ENCODE peak calls at places on chromosomes 2 and 18, in eight cellular contexts. L is HFFc6, H is HCT116, O is GM20000, F is mesothelial cell of epicardium, E is tibial nerve, T is HFF-Myc, Y is right atrium auricular region. V is an unnamed sample.

GRCh38 chr2:9165625-9166024 is 41.0 kb upstream of the ASAP2 start:
- DNase-seq in L (peak; percentile 23), H (peak; percentile 56), O (no peak), F (no peak), E (no peak), T (no peak), Y (peak; percentile 80), V (no peak)

GRCh38 chr18:21672868-21673267 is 31.7 kb downstream of the ABHD3 start:
- DNase-seq in L (no peak), H (peak; percentile 93), O (no peak), F (no peak), E (no peak), T (peak; percentile 24), Y (no peak), V (no peak)

GRCh38 chr2:134738150-134738865 is 19.5 kb upstream of the TMEM163 start:
- DNase-seq in L (peak; percentile 3), H (no peak), O (no peak), F (no peak), E (no peak), T (no peak), Y (no peak), V (no peak)

GRCh38 chr2:9745153-9745899 is 97.9 kb upstream of the TAF1B start:
- DNase-seq in L (no peak), H (no peak), O (no peak), F (no peak), E (no peak), T (no peak), Y (no peak), V (no peak)

GRCh38 chr2:143725425-143725824 is 596.2 kb downstream of the ARHGAP15 start:
- DNase-seq in L (no peak), H (no peak), O (no peak), F (no peak), E (no peak), T (no peak), Y (no peak), V (no peak)

GRCh38 chr18:2655954-2656236 is 369 bp downstream of the SMCHD1 start:
- DNase-seq in L (no peak), H (peak; percentile 13), O (no peak), F (no peak), E (no peak), T (no peak), Y (no peak), V (peak; percentile 33)

GRCh38 chr2:60794271-60794863 is 38.3 kb downstream of the PAPOLG start:
- DNase-seq in L (peak; percentile 12), H (no peak), O (peak; percentile 53), F (no peak), E (no peak), T (no peak), Y (no peak), V (no peak)

GRCh38 chr2:75621228-75621627 is 25.4 kb upstream of the MRPL19 start:
- DNase-seq in L (no peak), H (no peak), O (no peak), F (no peak), E (no peak), T (no peak), Y (no peak), V (no peak)

GRCh38 chr18:52227536-52227935 is 112.5 kb upstream of the DCC start:
- DNase-seq in L (no peak), H (no peak), O (no peak), F (no peak), E (no peak), T (no peak), Y (no peak), V (no peak)

GRCh38 chr2:212777020-212777491 is 238.5 kb upstream of the ERBB4 start:
- DNase-seq in L (peak; percentile 50), H (peak; percentile 6), O (peak; percentile 34), F (no peak), E (no peak), T (peak; percentile 5), Y (no peak), V (no peak)

GRCh38 chr2:96099861-96100798 is 16.2 kb downstream of the ADRA2B start:
- DNase-seq in L (no peak), H (no peak), O (no peak), F (peak; percentile 37), E (no peak), T (no peak), Y (peak; percentile 51), V (no peak)

GRCh38 chr18:78977627-78978271 is 1.9 kb upstream of the SALL3 start:
- DNase-seq in L (no peak), H (no peak), O (peak; percentile 49), F (no peak), E (no peak), T (no peak), Y (no peak), V (no peak)

GRCh38 chr18:61926532-61926931 is 33.7 kb upstream of the RNF152 start:
- DNase-seq in L (no peak), H (no peak), O (no peak), F (no peak), E (no peak), T (no peak), Y (no peak), V (no peak)

GRCh38 chr2:26648516-26648915 is 7.3 kb upstream of the CIB4 start:
- DNase-seq in L (no peak), H (no peak), O (no peak), F (peak; percentile 24), E (no peak), T (no peak), Y (no peak), V (no peak)

GRCh38 chr2:166494140-166494544 is at the start of gene SCN7A:
- DNase-seq in L (no peak), H (no peak), O (no peak), F (peak; percentile 66), E (peak; percentile 64), T (peak; percentile 6), Y (peak; percentile 72), V (no peak)

GRCh38 chr18:75377258-75377657 is 50.2 kb downstream of the SMIM21 start:
- DNase-seq in L (no peak), H (no peak), O (no peak), F (no peak), E (no peak), T (no peak), Y (no peak), V (no peak)

GRCh38 chr2:229249536-229249935 is 21.6 kb downstream of the PID1 start:
- DNase-seq in L (no peak), H (no peak), O (no peak), F (no peak), E (no peak), T (no peak), Y (no peak), V (no peak)

GRCh38 chr2:25252291-25253152 is 84.1 kb upstream of the POMC start:
- DNase-seq in L (no peak), H (no peak), O (peak; percentile 93), F (peak; percentile 91), E (peak; percentile 32), T (no peak), Y (no peak), V (peak; percentile 90)

GRCh38 chr2:39434233-39434897 is 2.7 kb downstream of the MAP4K3 start:
- DNase-seq in L (no peak), H (no peak), O (no peak), F (no peak), E (no peak), T (no peak), Y (no peak), V (no peak)

DNA sequence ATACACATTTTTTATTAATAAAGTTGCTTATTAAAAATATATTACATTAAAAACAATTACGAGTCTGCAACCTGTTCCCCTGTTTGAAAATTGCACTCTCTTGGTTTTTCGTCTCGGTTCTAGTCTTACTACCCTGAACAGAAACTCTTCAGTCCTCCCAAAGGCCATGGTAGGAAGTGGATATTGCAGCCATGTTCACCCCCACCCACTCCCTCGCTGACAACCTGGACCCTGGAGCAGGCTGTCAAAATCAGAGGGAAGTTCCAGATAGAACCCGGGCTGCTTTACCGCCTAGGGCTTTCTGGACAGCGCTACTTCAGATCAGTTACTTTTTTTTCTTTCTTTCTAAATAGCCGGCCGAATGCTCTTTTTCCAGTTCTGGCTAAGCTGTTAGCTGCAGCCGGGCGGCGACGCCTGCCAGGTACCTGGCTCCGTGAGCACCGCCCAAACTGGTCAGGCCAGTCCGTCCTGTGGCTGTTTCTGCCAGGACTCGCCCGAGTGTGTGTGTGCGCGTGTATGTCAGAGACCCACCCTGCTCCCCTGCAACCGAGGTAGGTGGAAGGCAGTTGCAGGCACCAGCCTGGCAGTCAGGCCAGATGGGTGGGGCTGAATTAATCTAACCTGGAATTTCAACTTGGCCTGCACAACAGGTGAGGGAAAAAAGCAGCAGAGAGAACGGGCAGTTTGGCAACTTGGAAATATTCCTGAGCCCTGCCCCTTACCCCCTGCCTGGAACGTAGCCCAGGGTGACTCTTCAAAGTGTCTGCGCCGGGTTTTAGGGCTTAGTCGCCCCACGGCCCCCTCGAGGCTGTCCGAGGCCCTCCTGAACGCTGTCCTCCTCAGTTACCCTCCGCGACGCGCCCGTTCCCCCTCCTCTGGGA is 1.1 kb upstream of the TET3 start:
- DNase-seq in L (no peak), H (peak; percentile 88), O (peak; percentile 45), F (peak; percentile 91), E (no peak), T (no peak), Y (no peak), V (peak; percentile 82)
- TF ChIP-seq CTCF in L (no peak), H (no peak), O (no peak), F (no peak), E (no peak), T (no peak), Y (no peak), V (peak; percentile 9)

GRCh38 chr2:129191530-129191929 is 787.9 kb upstream of the RAB6C start:
- DNase-seq in L (no peak), H (no peak), O (no peak), F (no peak), E (no peak), T (no peak), Y (no peak), V (no peak)
- TF ChIP-seq CTCF in L (no peak), H (no peak), O (no peak), F (no peak), E (no peak), T (no peak), Y (no peak), V (no peak)

DNA sequence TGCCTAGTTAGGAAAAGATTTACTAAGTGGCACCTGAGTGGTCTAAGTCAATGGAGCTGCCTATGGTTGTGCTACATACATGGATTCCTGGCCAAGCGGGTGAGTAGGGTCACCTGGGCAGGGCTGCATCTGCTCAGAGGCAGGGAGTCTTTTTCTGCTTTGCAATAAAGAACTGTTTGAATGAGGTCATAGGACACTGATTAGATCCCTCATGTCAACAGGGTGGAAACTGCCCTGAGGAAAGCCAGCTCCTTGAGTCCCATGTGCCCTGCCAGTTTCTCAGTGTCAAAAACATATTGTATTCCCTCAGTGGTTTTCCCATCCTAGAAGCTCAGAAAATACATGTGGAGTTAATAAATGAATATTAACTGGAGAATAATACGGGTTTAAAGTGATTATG is 4.6 kb downstream of the LAMA3 start:
- DNase-seq in L (no peak), H (no peak), O (no peak), F (no peak), E (no peak), T (no peak), Y (no peak), V (no peak)
- TF ChIP-seq CTCF in L (no peak), H (no peak), O (no peak), F (no peak), E (no peak), T (no peak), Y (no peak), V (no peak)

DNA sequence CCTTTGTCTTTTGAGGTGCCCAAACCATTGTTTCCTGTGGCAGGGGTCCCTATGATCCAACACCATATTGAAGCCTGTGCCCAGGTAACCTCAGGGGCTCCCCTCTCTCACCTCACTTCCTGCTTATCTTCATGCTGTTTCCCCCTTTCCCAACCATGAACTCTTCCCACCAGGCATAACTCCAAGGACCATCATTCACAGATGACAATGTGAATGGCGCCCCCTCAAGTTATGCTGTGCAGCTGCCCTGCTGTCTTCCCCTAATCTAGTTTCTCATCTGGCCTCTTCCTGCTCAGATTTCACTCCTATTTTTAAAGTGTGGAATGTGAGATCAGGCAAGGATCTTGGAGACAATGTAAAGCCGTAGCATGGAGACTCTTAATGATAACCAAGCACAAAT is 1.4 kb downstream of the GMPPA start:
- DNase-seq in L (peak; percentile 44), H (no peak), O (no peak), F (no peak), E (no peak), T (no peak), Y (no peak), V (no peak)
- TF ChIP-seq CTCF in L (peak; percentile 73), H (no peak), O (no peak), F (no peak), E (no peak), T (peak; percentile 44), Y (no peak), V (peak; percentile 14)

V was measured in progenitor cell of endocrine pancreas.